ENCODE peak calls at places on chromosomes 2 and 18, in eight cellular contexts. K is AG08396; Y is stimulated activated CD4-positive, alpha-beta T cell treated with anti-CD3 and anti-CD28 coated beads, TNF-alpha, amount 100 ng/mL, for 4 hours; Q is NCI-H1092 treated with DMSO at 0.1 percent for 48 hours; G is foreskin fibroblast; V is HTR-8/SVneo; Z is left ventricle myocardium inferior; B is activated CD8-positive, alpha-beta memory T cell treated with anti-CD3 and anti-CD28 coated beads, Interleukin-2, amount 10 ng/mL, durations not matched to agents 7 days and 5 days. O is an unnamed sample.

GRCh38 chr2:73987948-73988700 is 3.4 kb downstream of the TET3 start:
- DNase-seq in B (no peak), V (no peak), Q (no peak), Y (no peak), G (no peak), Z (no peak), K (no peak), O (no peak)

GRCh38 chr2:1482253-1482675 is 69.0 kb downstream of the TPO start:
- DNase-seq in K (no peak), B (no peak), Z (no peak), G (no peak), Q (no peak), Y (no peak), V (no peak), O (no peak)

GRCh38 chr2:104938226-104938941 is 84.5 kb downstream of the POU3F3 start:
- DNase-seq in Q (no peak), V (no peak), K (no peak), Y (no peak), Z (no peak), G (no peak), B (no peak), O (no peak)

GRCh38 chr2:63012541-63012940 is 38.1 kb upstream of the OTX1 start:
- DNase-seq in Y (no peak), Q (no peak), B (no peak), Z (no peak), K (no peak), V (no peak), G (peak), O (no peak)

GRCh38 chr2:11757101-11757500 is 10.7 kb downstream of the LPIN1 start:
- DNase-seq in Z (no peak), G (no peak), B (no peak), Q (no peak), Y (no peak), K (no peak), V (no peak), O (no peak)

GRCh38 chr2:106961328-106961727 is 75.4 kb upstream of the ST6GAL2 start:
- DNase-seq in V (no peak), G (no peak), Y (no peak), B (no peak), Q (no peak), Z (no peak), K (no peak), O (no peak)

GRCh38 chr2:65639156-65639876 is 206.9 kb upstream of the SPRED2 start:
- DNase-seq in K (no peak), B (no peak), Z (no peak), Y (no peak), Q (no peak), G (peak), V (peak), O (no peak)

GRCh38 chr18:33916200-33916599 is 308.5 kb downstream of the NOL4 start:
- DNase-seq in B (no peak), Z (no peak), V (no peak), Q (no peak), G (no peak), Y (no peak), K (no peak), O (no peak)

GRCh38 chr18:32271649-32272324 is 81.9 kb downstream of the MEP1B start:
- DNase-seq in G (peak), B (no peak), K (peak), Q (peak), Z (no peak), V (peak), Y (no peak), O (no peak)

GRCh38 chr2:149355712-149356422 is 25.5 kb downstream of the LYPD6 start:
- DNase-seq in Y (no peak), Q (no peak), G (no peak), Z (no peak), K (no peak), B (no peak), V (no peak), O (no peak)

GRCh38 chr2:157971702-157972101 is 95.6 kb upstream of the ACVR1 start:
- DNase-seq in Y (no peak), K (no peak), Q (no peak), G (no peak), B (no peak), Z (no peak), V (no peak), O (no peak)

GRCh38 chr2:136327162-136327852 is 209.4 kb upstream of the CXCR4 start:
- DNase-seq in G (no peak), V (no peak), Z (no peak), K (no peak), B (peak), Y (peak), Q (no peak), O (no peak)

GRCh38 chr2:133884739-133885381 is 316.6 kb upstream of the NCKAP5 start:
- DNase-seq in V (no peak), Z (no peak), K (peak), G (peak), Y (no peak), Q (no peak), B (no peak), O (no peak)

GRCh38 chr2:42844901-42845685 is 52.7 kb upstream of the HAAO start:
- DNase-seq in Q (peak), V (no peak), Y (no peak), B (no peak), K (peak), G (peak), Z (no peak), O (no peak)

GRCh38 chr2:24076849-24077534 is 866 bp upstream of the SF3B6 start:
- DNase-seq in V (no peak), B (no peak), Y (no peak), Z (no peak), Q (no peak), K (peak), G (peak), O (no peak)

GRCh38 chr2:43326116-43326825 is 99.9 kb upstream of the ZFP36L2 start:
- DNase-seq in Q (no peak), V (no peak), Z (no peak), K (no peak), Y (no peak), B (no peak), G (no peak), O (no peak)

GRCh38 chr18:9428301-9428706 is 47.0 kb upstream of the RALBP1 start:
- DNase-seq in V (no peak), Y (no peak), Z (no peak), G (no peak), B (no peak), K (no peak), Q (peak), O (no peak)

GRCh38 chr2:70942900-70943871 is 7.5 kb downstream of the ATP6V1B1 start:
- DNase-seq in V (no peak), Q (no peak), B (no peak), K (no peak), Z (no peak), G (peak), Y (no peak), O (no peak)

GRCh38 chr2:145484443-145485086 is 964.6 kb upstream of the ZEB2 start:
- DNase-seq in Z (no peak), B (no peak), Q (no peak), V (peak), Y (no peak), G (peak), K (peak), O (no peak)

GRCh38 chr2:149038442-149039212 is at the start of gene LYPD6B:
- DNase-seq in K (no peak), V (peak), B (no peak), Y (no peak), Z (no peak), Q (no peak), G (no peak), O (no peak)

GRCh38 chr2:207285451-207285771 is 119.7 kb upstream of the KLF7 start:
- DNase-seq in V (no peak), Z (no peak), K (no peak), Y (no peak), B (no peak), Q (no peak), G (no peak), O (no peak)

GRCh38 chr2:201363857-201364560 is 6.9 kb upstream of the FLACC1 start:
- DNase-seq in B (peak), Z (no peak), V (peak), G (peak), Q (peak), Y (no peak), K (peak), O (no peak)

GRCh38 chr2:71995067-71995665 is 152.5 kb downstream of the CYP26B1 start:
- DNase-seq in V (peak), K (no peak), Y (no peak), G (peak), Z (no peak), Q (peak), B (no peak), O (no peak)

GRCh38 chr2:176653856-176654443 is 384.7 kb downstream of the MTX2 start:
- DNase-seq in Q (peak), B (peak), G (peak), V (peak), Z (peak), Y (no peak), K (peak), O (peak)

GRCh38 chr2:111668274-111668616 is 215.7 kb downstream of the ANAPC1 start:
- DNase-seq in Q (no peak), B (no peak), V (no peak), Y (no peak), K (no peak), Z (no peak), G (no peak), O (no peak)

GRCh38 chr2:191857406-191857805 is 10.5 kb upstream of the CAVIN2 start:
- DNase-seq in Y (no peak), Z (no peak), B (no peak), V (no peak), K (no peak), G (peak), Q (peak), O (no peak)

O was measured in NCI-H2107.